ENCODE peak calls at places on chromosome 17, in four cellular contexts. F, T, Z and V are unnamed samples.

GRCh38 chr17:75270218-75270965 is 639 bp downstream of the MIF4GD start:
- DNase-seq in F (peak), T (peak), Z (peak), V (peak)

GRCh38 chr17:44272321-44272951 is 4.5 kb upstream of the SLC4A1 start:
- DNase-seq in Z (no peak), F (no peak), T (no peak), V (no peak)

GRCh38 chr17:40224707-40225092 is 5.6 kb downstream of the WIPF2 start:
- DNase-seq in T (no peak), F (peak), Z (no peak), V (no peak)

GRCh38 chr17:17749921-17750320 is 68.7 kb downstream of the RAI1 start:
- DNase-seq in Z (peak), T (peak), F (peak), V (peak)

GRCh38 chr17:21034350-21035235 is 8.2 kb downstream of the USP22 start:
- DNase-seq in Z (no peak), F (no peak), T (no peak), V (no peak)

GRCh38 chr17:16302856-16303255 is 50.4 kb downstream of the CENPV start:
- DNase-seq in T (no peak), Z (no peak), F (no peak), V (no peak)

GRCh38 chr17:44083250-44083849 is 12.8 kb downstream of the G6PC3 start:
- DNase-seq in T (peak), Z (peak), F (peak), V (peak)

GRCh38 chr17:43398724-43399595 is at the start of gene ARL4D:
- DNase-seq in F (peak), Z (peak), T (peak), V (peak)

GRCh38 chr17:68356520-68356919 is 65.2 kb downstream of the ARSG start:
- DNase-seq in T (no peak), Z (no peak), F (no peak), V (no peak)

GRCh38 chr17:15945493-15946209 is 721 bp downstream of the ADORA2B start:
- DNase-seq in F (peak), Z (peak), T (no peak), V (peak)

GRCh38 chr17:70525976-70526375 is 356.6 kb downstream of the KCNJ2 start:
- DNase-seq in T (no peak), F (no peak), Z (no peak), V (no peak)

GRCh38 chr17:45428954-45429337 is 3.7 kb downstream of the ARHGAP27 start:
- DNase-seq in Z (no peak), F (no peak), T (no peak), V (no peak)

GRCh38 chr17:82238562-82239201 is 9.8 kb downstream of the SLC16A3 start:
- DNase-seq in Z (no peak), F (peak), T (no peak), V (no peak)

GRCh38 chr17:39719563-39719962 is 10.8 kb downstream of the MIEN1 start:
- DNase-seq in T (no peak), F (no peak), Z (no peak), V (no peak)

GRCh38 chr17:36132421-36132831 is 28.8 kb downstream of the CCL4 start:
- DNase-seq in Z (no peak), F (no peak), T (no peak), V (no peak)

GRCh38 chr17:79556263-79556662 is 54.6 kb downstream of the RBFOX3 start:
- DNase-seq in T (no peak), Z (no peak), F (no peak), V (no peak)

GRCh38 chr17:61072648-61073047 is 327.0 kb upstream of the TBX2 start:
- DNase-seq in T (no peak), Z (no peak), F (no peak), V (no peak)

GRCh38 chr17:13584701-13585080 is 17.0 kb downstream of the HS3ST3A1 start:
- DNase-seq in T (no peak), F (no peak), Z (no peak), V (no peak)

GRCh38 chr17:49997256-49997735 is 2.3 kb upstream of the DLX3 start:
- DNase-seq in F (peak), T (no peak), Z (no peak), V (no peak)

GRCh38 chr17:52201764-52202571 is 43.5 kb upstream of the CA10 start:
- DNase-seq in F (no peak), T (no peak), Z (no peak), V (no peak)

GRCh38 chr17:59287887-59288286 is 43.6 kb upstream of the YPEL2 start:
- DNase-seq in Z (no peak), T (no peak), F (no peak), V (no peak)

GRCh38 chr17:4475001-4475400 is 23.7 kb upstream of the SPNS2 start:
- DNase-seq in T (no peak), F (no peak), Z (no peak), V (no peak)

GRCh38 chr17:3659541-3660111 is 8.8 kb downstream of the TAX1BP3 start:
- DNase-seq in F (no peak), Z (no peak), T (no peak), V (peak)

GRCh38 chr17:60260540-60260939 is 110.8 kb downstream of the CA4 start:
- DNase-seq in T (no peak), Z (no peak), F (no peak), V (no peak)

GRCh38 chr17:1197781-1198490 is 18.2 kb upstream of the ABR start:
- DNase-seq in F (no peak), T (no peak), Z (no peak), V (no peak)

GRCh38 chr17:47317119-47317518 is 6.6 kb upstream of the EFCAB13 start:
- DNase-seq in T (no peak), F (no peak), Z (no peak), V (no peak)

GRCh38 chr17:50501054-50501453 is 7.2 kb upstream of the MYCBPAP start:
- DNase-seq in F (no peak), Z (no peak), T (peak), V (peak)

GRCh38 chr17:32610027-32610650 is 123.3 kb downstream of the CDK5R1 start:
- DNase-seq in Z (peak), F (no peak), T (no peak), V (no peak)

GRCh38 chr17:58279016-58279671 is 1.6 kb downstream of the MPO start:
- DNase-seq in Z (no peak), F (peak), T (no peak), V (no peak)

GRCh38 chr17:57675988-57676387 is 69.1 kb downstream of the CCDC182 start:
- DNase-seq in Z (no peak), F (no peak), T (no peak), V (no peak)

GRCh38 chr17:79075861-79076406 is 1.3 kb downstream of the ENGASE start:
- DNase-seq in Z (no peak), T (no peak), F (peak), V (no peak)

GRCh38 chr17:77161953-77162352 is 21.2 kb downstream of the SEC14L1 start:
- DNase-seq in F (no peak), Z (no peak), T (no peak), V (no peak)

GRCh38 chr17:77163521-77164280 is 22.9 kb downstream of the SEC14L1 start:
- DNase-seq in Z (no peak), F (no peak), T (no peak), V (no peak)

GRCh38 chr17:77164483-77165030 is 23.8 kb downstream of the SEC14L1 start:
- DNase-seq in F (peak), Z (no peak), T (peak), V (no peak)

GRCh38 chr17:77160877-77161530 is 20.2 kb downstream of the SEC14L1 start:
- DNase-seq in T (peak), F (no peak), Z (no peak), V (no peak)

DNA sequence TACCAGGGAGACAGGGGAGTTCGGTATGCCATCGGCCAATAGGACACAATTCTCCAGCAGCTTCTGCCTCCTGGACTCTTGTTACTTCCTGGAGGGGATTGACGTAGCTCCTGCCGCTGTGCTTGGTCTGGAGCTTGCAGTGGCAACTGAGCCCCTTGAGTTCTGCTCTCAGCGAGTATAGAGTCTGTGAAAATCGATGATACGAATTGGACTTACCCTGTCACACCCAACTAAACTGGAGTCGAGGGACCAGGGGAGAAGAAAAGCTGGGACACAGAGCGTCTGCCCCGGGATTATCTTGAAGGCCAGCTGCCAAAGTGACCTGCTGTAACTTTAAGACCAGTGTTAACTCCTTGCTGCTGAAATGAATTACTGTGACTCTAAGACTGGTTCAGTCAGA is 22.2 kb downstream of the SEC14L1 start:
- DNase-seq in Z (no peak), F (peak), T (no peak), V (no peak)
- TF ChIP-seq CTCF in Z (no peak), F (no peak), T (no peak), V (no peak)

DNA sequence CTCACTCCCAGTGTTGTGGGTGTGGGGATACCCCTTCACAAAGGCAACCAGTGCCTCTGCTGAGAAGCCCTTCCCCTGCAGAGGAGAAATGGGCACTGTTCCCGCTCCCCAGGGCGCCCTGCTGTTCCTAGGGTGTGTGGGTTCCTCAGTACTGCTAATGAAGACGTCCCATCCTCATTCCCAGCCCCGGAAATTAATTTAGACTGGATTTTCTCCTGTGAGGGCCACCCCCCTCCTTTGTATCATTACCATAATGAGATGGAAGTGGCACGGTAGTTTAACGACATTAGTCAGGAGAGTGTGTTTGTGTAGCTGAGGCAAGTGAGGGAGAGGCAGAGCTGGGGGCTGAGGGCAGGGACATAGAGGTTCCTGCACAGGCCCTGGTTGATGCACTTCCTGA is 53.2 kb downstream of the PIPOX start:
- DNase-seq in T (no peak), Z (no peak), F (no peak), V (no peak)
- TF ChIP-seq NR3C1 in T (no peak), Z (no peak), F (no peak), V (no peak)

GRCh38 chr17:80999224-81000088 is 7.8 kb downstream of the CHMP6 start:
- DNase-seq in Z (no peak), T (no peak), F (no peak), V (no peak)

GRCh38 chr17:80997471-80998387 is 6.1 kb downstream of the CHMP6 start:
- DNase-seq in F (no peak), T (no peak), Z (no peak), V (no peak)

GRCh38 chr17:80998388-80999223 is 7.0 kb downstream of the CHMP6 start:
- DNase-seq in F (no peak), Z (no peak), T (no peak), V (no peak)

GRCh38 chr17:80995131-80995530 is 3.5 kb downstream of the CHMP6 start:
- DNase-seq in Z (no peak), T (no peak), F (no peak), V (no peak)

DNA sequence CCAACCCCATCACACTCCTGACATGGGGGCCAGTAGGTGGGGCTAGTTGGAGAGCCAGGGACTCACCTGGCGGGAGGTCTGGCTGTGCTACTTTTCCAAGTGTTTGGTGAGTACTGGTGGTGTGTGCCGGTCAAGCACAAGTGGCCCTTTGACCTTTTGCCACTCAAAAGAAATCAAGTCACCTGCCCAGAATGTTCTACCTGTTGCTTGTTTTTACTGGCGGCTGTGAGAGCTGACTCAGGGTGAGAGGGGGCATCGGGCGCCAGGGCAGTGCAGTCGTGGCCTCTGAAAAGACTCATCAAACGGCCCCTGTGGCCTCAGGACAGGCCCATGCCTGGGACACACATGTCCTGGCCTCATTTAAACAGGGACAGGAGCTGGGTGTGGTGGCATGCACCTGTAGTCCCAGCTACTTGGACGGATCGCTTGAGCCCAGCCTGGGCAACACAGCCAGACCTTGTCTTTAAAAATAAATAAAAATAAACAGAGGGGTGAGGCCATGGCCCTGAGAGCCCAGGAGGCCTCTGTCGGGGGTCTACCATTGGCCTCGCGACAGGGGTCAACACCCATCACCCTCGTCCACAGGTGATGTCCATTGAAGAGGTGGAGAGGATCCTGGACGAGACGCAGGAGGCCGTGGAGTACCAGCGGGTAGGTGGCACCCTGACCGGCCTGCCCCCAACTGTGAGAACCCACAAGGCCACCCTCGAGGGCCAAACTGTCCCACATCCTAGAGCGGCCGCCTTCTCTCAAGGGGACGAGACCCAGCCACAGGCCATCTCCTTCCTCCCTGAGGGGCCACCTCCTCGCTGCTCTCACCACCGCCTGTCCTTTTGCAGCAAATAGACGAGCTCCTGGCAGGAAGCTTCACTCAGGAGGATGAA is 5.0 kb downstream of the CHMP6 start:
- DNase-seq in Z (no peak), T (no peak), F (no peak), V (no peak)
- TF ChIP-seq CTCF in Z (no peak), T (no peak), F (no peak), V (no peak)

GRCh38 chr17:48871551-48872351 is 20.8 kb upstream of the ATP5MC1 start:
- DNase-seq in Z (no peak), F (peak), T (peak), V (peak)
- TF ChIP-seq NR3C1 in Z (no peak), F (no peak), T (no peak), V (no peak)